ENCODE peak calls at places on chromosomes 6 and 20, in seven cellular contexts. D, U, O, Z, H, K and F are unnamed samples.

GRCh38 chr6:46407785-46408530 is 83.3 kb downstream of the RCAN2 start:
- DNase-seq in U (no peak), D (no peak), Z (no peak), O (no peak), H (peak; percentile 10), K (no peak), F (no peak)

GRCh38 chr6:116881236-116881635 is 4.2 kb downstream of the RFX6 start:
- DNase-seq in H (peak; percentile 7), O (no peak), K (peak; percentile 26), U (peak; percentile 14), Z (no peak), D (no peak), F (no peak)

GRCh38 chr20:63574156-63574828 is at the start of gene HELZ2:
- DNase-seq in U (peak; percentile 56), Z (no peak), K (peak; percentile 63), H (peak; percentile 41), O (peak; percentile 74), D (peak; percentile 47), F (no peak)

GRCh38 chr20:42191140-42191860 is 573.1 kb upstream of the CHD6 start:
- DNase-seq in H (no peak), U (no peak), K (no peak), O (no peak), Z (no peak), D (no peak), F (no peak)

GRCh38 chr20:36162272-36162966 is 7.9 kb downstream of the EPB41L1 start:
- DNase-seq in D (no peak), H (no peak), Z (no peak), K (no peak), U (peak; percentile 66), O (no peak), F (no peak)

GRCh38 chr6:26183581-26184408 is 96.6 kb downstream of the HFE start:
- DNase-seq in Z (no peak), D (no peak), K (peak; percentile 93), U (peak; percentile 94), H (peak; percentile 85), O (peak; percentile 45), F (peak; percentile 85)

GRCh38 chr6:142155895-142156757 is 9.1 kb downstream of the VTA1 start:
- DNase-seq in K (peak; percentile 54), U (peak; percentile 61), O (no peak), H (peak; percentile 32), Z (no peak), D (no peak), F (no peak)

GRCh38 chr20:10338781-10339180 is 95.2 kb downstream of the MKKS start:
- DNase-seq in D (no peak), U (no peak), K (no peak), O (no peak), Z (no peak), H (peak; percentile 60), F (no peak)

GRCh38 chr6:89045585-89045984 is 35.0 kb upstream of the PNRC1 start:
- DNase-seq in D (no peak), U (peak; percentile 70), H (peak; percentile 59), Z (no peak), K (no peak), O (no peak), F (no peak)

GRCh38 chr6:33217246-33217645 is 8.9 kb downstream of the RING1 start:
- DNase-seq in U (no peak), O (no peak), K (no peak), D (no peak), H (no peak), Z (no peak), F (no peak)

GRCh38 chr6:158431560-158431959 is 119.3 kb downstream of the TULP4 start:
- DNase-seq in D (no peak), Z (no peak), K (no peak), U (no peak), O (no peak), H (no peak), F (no peak)

GRCh38 chr6:1630212-1630770 is 20.6 kb downstream of the FOXC1 start:
- DNase-seq in D (no peak), U (no peak), K (no peak), Z (no peak), O (no peak), H (no peak), F (no peak)

GRCh38 chr6:151004415-151005024 is 139.0 kb downstream of the MTHFD1L start:
- DNase-seq in O (no peak), D (no peak), H (peak; percentile 94), K (peak; percentile 94), Z (peak; percentile 72), U (peak; percentile 96), F (peak; percentile 81)

GRCh38 chr6:146901940-146902816 is 302.0 kb upstream of the STXBP5 start:
- DNase-seq in O (no peak), U (peak; percentile 61), D (no peak), H (peak; percentile 45), Z (no peak), K (peak; percentile 51), F (no peak)

GRCh38 chr20:13102237-13102636 is 93.5 kb downstream of the SPTLC3 start:
- DNase-seq in K (peak; percentile 5), Z (no peak), H (no peak), U (no peak), O (no peak), D (no peak), F (no peak)

GRCh38 chr6:43914272-43915147 is 144.5 kb downstream of the VEGFA start:
- DNase-seq in Z (no peak), U (no peak), O (no peak), K (no peak), D (no peak), H (no peak), F (no peak)

GRCh38 chr6:132663661-132664060 is 4.7 kb upstream of the TAAR1 start:
- DNase-seq in U (no peak), D (no peak), O (no peak), Z (no peak), K (no peak), H (no peak), F (no peak)

GRCh38 chr6:132811276-132811675 is 3.1 kb upstream of the RPS12 start:
- DNase-seq in Z (no peak), K (peak; percentile 92), D (no peak), U (peak; percentile 72), O (no peak), H (peak; percentile 83), F (peak; percentile 61)

GRCh38 chr20:36085686-36086267 is 68.8 kb upstream of the EPB41L1 start:
- DNase-seq in Z (no peak), K (peak; percentile 77), O (no peak), H (peak; percentile 70), U (peak; percentile 66), D (no peak), F (no peak)

GRCh38 chr6:142474446-142475289 is 172.9 kb downstream of the ADGRG6 start:
- DNase-seq in O (no peak), U (peak; percentile 73), K (peak; percentile 76), Z (no peak), H (peak; percentile 70), D (no peak), F (peak; percentile 60)

GRCh38 chr6:5632348-5632935 is 371.1 kb downstream of the FARS2 start:
- DNase-seq in H (peak; percentile 33), U (no peak), K (no peak), Z (no peak), D (no peak), O (no peak), F (no peak)

DNA sequence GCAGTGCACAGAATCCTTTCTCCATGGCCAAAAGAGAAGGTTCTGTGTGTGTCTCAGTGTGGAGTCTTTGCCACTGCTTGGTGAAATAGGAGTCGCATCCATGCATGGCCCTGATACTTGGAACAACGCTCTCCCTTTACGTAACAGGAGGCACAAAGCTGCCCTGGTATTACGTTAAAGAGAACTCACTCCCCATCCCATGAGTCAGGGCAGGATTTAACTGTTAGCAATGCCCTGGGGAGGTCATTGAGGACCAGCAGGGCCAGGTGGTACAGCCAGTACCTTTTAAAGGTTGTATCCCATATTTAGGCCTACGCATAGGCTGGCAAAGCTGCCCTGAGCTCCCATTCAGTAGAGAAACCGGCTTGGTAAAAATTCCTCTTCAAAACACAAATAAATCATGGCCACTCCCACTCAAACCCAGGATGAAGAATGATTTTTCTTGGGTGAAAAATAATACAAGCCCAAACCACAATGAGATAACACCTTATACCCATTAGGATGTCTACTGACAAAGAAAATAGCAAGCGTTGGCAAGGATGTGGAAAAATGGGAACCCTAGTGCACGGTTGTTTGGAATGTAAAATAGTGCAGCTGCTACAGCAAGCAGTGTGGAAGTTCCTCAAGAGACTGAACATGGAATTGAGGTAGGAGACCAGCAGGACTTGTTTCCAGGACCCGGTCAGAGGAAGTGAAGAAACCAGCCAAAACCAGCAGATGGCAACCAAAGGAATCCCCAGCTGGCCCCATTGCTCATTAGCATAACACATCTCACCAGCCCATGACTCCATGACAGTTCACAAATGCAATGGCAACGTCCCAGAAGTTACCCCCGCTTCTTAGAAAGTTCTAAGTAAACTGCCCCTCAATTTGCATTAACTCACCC is 37.0 kb downstream of the MYLK4 start:
- DNase-seq in D (no peak), H (peak; percentile 39), K (peak; percentile 69), Z (no peak), O (no peak), U (peak; percentile 89), F (peak; percentile 83)
- TF ChIP-seq CTCF in D (no peak), H (peak; percentile 18), K (peak; percentile 29), Z (no peak), O (no peak), U (peak; percentile 28), F (peak; percentile 28)

GRCh38 chr20:56418385-56418861 is 6.4 kb downstream of the CASS4 start:
- DNase-seq in D (no peak), Z (no peak), O (no peak), K (peak; percentile 66), U (no peak), H (peak; percentile 42), F (no peak)
- H3K4me3 ChIP-seq in D (no peak overlapping the region), Z (no peak overlapping the region), O (no peak overlapping the region), K (no peak overlapping the region), U (no peak overlapping the region), H (no peak overlapping the region), F (no peak overlapping the region)

DNA sequence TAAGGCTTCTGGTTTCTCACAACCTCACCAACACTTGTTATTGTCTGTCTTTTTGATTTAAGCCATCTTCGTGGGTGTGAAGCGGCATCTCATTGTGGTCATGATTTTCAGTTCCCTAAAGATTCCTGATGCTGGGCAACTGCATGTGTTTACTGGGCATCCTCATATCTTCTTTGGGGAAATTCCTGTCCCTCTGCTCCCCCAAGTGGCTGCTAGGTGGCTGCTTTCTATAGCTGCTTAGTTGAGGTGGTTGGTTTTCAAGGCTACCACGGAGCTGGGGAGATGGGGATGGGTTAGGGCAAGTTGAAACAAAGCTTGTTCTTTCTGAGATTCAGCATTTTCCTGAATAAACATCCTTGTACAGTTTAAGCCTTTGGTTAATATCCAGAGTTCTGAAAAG is 403.9 kb upstream of the SULF2 start:
- DNase-seq in D (no peak), K (peak; percentile 49), H (peak; percentile 38), O (no peak), U (no peak), Z (no peak), F (no peak)
- TF ChIP-seq CTCF in D (no peak), K (peak; percentile 70), H (peak; percentile 43), O (no peak), U (peak; percentile 7), Z (peak; percentile 54), F (peak; percentile 24)

DNA sequence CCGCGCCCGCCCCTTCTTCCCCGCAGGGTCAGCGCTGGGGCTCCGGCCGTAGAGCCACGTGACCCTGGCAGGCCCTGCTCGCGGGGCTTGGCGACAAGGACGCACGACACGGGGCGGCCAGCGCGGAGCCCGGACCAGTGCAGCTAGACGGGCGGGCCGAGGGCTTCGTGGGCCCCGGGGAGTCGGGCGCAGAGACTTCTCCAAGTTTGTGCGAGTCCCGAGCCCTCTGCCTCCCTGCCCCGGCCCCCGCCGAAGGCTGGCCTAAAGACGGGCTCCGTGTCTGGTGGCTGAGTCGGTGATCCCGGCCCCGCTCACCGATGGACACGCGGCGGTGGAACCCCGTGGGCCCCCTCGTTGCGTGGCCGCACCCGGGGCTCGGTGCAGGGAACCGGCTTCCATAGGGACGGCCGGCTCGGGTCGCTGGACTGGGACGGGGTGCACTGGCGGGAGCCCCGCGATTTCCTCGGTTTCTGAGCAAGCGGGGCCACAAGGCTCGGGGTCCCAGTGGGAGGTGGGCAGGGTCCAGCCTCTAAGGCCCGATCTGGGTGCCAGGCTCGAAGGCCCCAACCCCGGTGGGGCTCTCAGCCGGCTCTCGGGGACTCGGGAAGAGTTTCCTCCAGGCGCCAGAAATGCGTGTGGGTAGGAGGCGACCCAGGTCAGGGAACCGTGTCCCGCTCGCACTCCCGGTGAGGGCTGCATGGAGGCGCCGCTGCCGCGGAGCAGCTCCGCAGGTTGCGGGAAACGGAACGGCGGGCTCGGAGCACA is 461 bp upstream of the GATA5 start:
- DNase-seq in O (no peak), Z (no peak), K (no peak), H (no peak), U (no peak), D (no peak), F (no peak)
- H3K4me3 ChIP-seq in O (peak overlapping the region; percentile 51), Z (no peak overlapping the region), K (no peak overlapping the region), H (no peak overlapping the region), U (no peak overlapping the region), D (peak overlapping the region; percentile 42), F (no peak overlapping the region)